ENCODE peak calls at places on chromosomes 6 and 20, in five cellular contexts. M, S, W, R and N are unnamed samples.

GRCh38 chr6:43665376-43665775 is 20.5 kb downstream of the RSPH9 start:
- DNase-seq in M (no peak), S (no peak), W (no peak), R (no peak), N (no peak)

GRCh38 chr6:33206864-33207568 is 1.3 kb upstream of the RING1 start:
- DNase-seq in M (no peak), S (no peak), W (no peak), R (no peak), N (no peak)

GRCh38 chr6:69624944-69625343 is 171.9 kb downstream of the LMBRD1 start:
- DNase-seq in M (no peak), S (no peak), W (no peak), R (no peak), N (no peak)

GRCh38 chr20:20267685-20268429 is 100.0 kb upstream of the INSM1 start:
- DNase-seq in M (no peak), S (no peak), W (no peak), R (no peak), N (peak)

GRCh38 chr6:154920502-154921200 is 74.5 kb upstream of the TIAM2 start:
- DNase-seq in M (no peak), S (no peak), W (no peak), R (no peak), N (no peak)

GRCh38 chr6:68279793-68280557 is 355.1 kb upstream of the ADGRB3 start:
- DNase-seq in M (no peak), S (no peak), W (no peak), R (no peak), N (no peak)

GRCh38 chr20:24531202-24531601 is 61.8 kb downstream of the SYNDIG1 start:
- DNase-seq in M (no peak), S (no peak), W (no peak), R (no peak), N (no peak)

GRCh38 chr6:9308284-9308683 is 872.9 kb upstream of the SLC35B3 start:
- DNase-seq in M (no peak), S (no peak), W (no peak), R (no peak), N (no peak)

GRCh38 chr6:125511809-125512341 is 210.1 kb upstream of the HDDC2 start:
- DNase-seq in M (peak), S (no peak), W (no peak), R (no peak), N (no peak)

GRCh38 chr6:131597448-131597847 is 24.4 kb downstream of the ARG1 start:
- DNase-seq in M (peak), S (no peak), W (no peak), R (no peak), N (no peak)

GRCh38 chr6:33818293-33818692 is 14.5 kb upstream of the MLN start:
- DNase-seq in M (no peak), S (no peak), W (no peak), R (no peak), N (no peak)

GRCh38 chr6:142902636-142903053 is 42.3 kb downstream of the HIVEP2 start:
- DNase-seq in M (peak), S (peak), W (no peak), R (no peak), N (no peak)

GRCh38 chr20:50721881-50722281 is 9.5 kb upstream of the PARD6B start:
- DNase-seq in M (no peak), S (no peak), W (no peak), R (no peak), N (no peak)

GRCh38 chr6:170080828-170081368 is 210.0 kb downstream of the DLL1 start:
- DNase-seq in M (no peak), S (no peak), W (peak), R (no peak), N (no peak)

GRCh38 chr6:26021350-26022165 is 59.0 kb downstream of the TRIM38 start:
- DNase-seq in M (peak), S (peak), W (peak), R (peak), N (peak)

GRCh38 chr6:151681426-151682059 is 125.9 kb upstream of the ESR1 start:
- DNase-seq in M (peak), S (no peak), W (no peak), R (no peak), N (no peak)

GRCh38 chr20:6104493-6105188 is 18.2 kb downstream of the FERMT1 start:
- DNase-seq in M (no peak), S (no peak), W (no peak), R (no peak), N (no peak)

GRCh38 chr6:169234634-169235033 is 19.0 kb downstream of the THBS2 start:
- DNase-seq in M (no peak), S (no peak), W (no peak), R (no peak), N (no peak)

GRCh38 chr6:55636406-55637102 is 57.6 kb upstream of the HMGCLL1 start:
- DNase-seq in M (no peak), S (no peak), W (no peak), R (no peak), N (no peak)

GRCh38 chr6:39296745-39297640 is 17.2 kb downstream of the KCNK17 start:
- DNase-seq in M (no peak), S (no peak), W (no peak), R (no peak), N (no peak)

DNA sequence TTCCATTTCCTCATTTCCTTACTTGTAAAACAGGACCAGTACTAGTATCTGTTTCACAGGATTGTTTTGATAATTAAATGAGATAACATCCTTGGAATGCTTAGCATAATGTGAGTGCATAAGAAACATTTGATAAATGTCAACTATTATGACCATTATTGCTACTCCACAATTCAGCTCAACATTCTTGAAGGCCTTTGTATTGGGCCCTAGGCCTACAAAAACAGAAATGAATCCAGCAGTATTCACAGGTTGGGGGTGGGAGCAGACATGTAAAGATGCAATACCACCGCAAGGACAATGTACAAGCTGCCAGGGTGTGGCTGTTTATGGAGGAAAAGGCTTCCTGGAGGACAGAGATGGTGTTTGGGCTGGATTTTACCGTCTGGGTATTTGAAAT is 57.2 kb upstream of the EPB41L1 start:
- DNase-seq in M (no peak), S (no peak), W (no peak), R (no peak), N (no peak)
- TF ChIP-seq ATF3 in M (no peak), S (no peak), W (no peak), R (no peak), N (no peak)

GRCh38 chr6:108687921-108688320 is 127.2 kb downstream of the FOXO3 start:
- DNase-seq in M (no peak), S (no peak), W (no peak), R (no peak), N (no peak)

GRCh38 chr6:108686896-108687295 is 126.2 kb downstream of the FOXO3 start:
- DNase-seq in M (no peak), S (no peak), W (no peak), R (no peak), N (no peak)

GRCh38 chr6:108690326-108691000 is 129.7 kb downstream of the FOXO3 start:
- DNase-seq in M (no peak), S (no peak), W (no peak), R (no peak), N (no peak)

GRCh38 chr6:108685970-108686369 is 125.3 kb downstream of the FOXO3 start:
- DNase-seq in M (no peak), S (no peak), W (no peak), R (no peak), N (no peak)

DNA sequence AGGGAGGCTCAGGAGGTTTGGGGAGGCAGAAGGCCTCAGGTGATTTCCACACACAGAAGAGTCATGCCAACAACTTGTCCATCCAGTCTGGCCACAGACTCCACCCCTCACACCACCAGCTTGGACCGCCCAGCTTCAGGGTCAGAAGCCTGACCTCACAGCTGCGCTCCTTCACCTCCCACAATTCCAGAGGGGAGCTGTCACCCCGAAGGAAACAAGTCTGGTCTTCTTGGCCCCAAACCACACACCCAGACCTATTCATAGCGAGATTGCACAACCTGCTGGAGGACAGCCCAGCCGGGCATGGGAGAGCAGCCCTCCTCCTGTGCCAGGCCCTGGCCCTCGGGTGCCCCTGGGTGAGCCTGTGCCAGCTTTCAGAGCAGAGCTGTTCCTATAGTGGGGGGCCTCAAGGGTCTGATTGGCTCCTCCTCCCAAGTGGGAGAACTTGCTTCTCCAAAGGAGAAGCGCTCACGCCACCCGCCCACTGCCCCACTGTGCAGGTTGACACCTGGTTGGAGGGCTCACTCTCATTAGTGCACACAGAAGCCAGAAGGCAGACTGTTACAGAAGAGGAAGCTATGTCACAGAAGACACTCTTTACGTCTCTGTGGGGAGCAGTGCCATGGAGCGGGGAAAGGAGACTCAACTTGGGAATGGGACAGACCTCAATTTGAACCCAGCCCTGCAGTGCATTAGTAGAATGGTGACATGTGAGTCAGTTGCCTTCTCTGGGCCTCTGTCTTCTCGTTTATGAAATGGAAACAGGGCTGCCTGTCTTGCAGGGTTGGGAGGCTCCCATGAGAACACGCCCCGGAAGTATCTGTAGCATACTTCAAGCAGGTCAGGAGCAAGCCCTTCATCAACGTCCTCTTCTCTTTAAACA is 128.8 kb downstream of the FOXO3 start:
- DNase-seq in M (no peak), S (no peak), W (no peak), R (peak), N (no peak)
- TF ChIP-seq USF2 in M (no peak), S (no peak), W (no peak), R (no peak), N (no peak)

DNA sequence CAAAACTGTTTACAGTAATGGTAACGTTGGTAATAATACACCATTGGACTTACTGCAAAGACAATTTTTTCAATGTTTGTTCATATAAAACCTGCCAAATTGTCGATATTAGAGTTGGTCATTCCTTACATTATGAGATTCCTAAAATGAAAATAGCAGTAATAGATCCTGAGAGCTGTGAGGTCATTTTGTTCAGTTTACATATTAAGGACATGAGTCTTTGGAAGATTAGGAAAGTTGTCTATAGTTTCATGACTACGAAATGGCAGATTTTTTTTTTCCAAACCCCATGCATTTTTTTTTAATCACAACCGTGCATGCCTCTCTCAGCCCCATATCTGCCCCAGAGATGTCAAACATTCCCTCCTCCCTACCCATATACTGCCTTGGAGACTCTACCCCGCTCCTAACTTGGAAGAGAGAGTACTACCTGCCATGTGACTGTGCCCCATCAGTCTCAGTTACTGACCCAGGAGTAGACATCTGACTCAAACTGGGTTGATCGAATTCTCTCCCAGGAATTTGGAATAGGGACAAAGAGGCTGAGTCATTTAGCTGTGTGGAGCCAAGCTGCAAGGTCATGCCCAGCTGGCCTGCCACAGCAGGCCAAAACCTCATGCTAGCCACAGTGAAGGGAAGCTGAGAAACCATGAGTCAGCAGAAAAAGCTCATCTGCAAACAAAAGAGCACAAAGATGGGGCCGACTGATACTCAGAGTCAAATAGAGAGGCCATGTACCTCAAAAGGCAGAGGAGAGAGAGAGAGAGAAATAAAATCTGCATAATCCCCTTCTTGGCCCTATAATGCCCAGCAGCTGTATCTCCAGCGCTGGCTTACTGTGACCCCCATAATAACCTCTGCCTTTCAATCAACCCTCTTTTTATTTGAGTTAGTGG is 21.0 kb upstream of the AKIRIN2 start:
- DNase-seq in M (peak), S (peak), W (no peak), R (peak), N (peak)
- TF ChIP-seq ATF3 in M (peak), S (no peak), W (no peak), R (peak), N (no peak)

DNA sequence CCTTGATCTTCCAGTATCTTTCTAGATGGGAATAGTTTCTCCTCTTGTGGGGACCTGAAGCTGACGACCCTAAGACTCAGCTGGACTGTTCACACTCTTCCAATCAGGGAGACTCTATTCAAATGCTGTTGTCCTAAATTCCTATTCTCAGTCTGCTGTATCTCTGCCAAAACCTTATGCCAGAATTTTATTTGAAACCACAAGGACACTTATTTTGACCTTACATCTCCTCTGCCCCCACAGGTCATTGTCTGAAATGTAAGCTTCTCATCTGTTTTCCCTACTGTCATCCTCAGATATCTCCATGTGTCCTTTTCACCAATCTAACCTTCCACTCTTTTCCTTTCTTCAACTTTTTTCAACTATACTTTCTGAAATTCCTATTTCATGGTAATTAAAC is 289.5 kb upstream of the SGK1 start:
- DNase-seq in M (no peak), S (no peak), W (no peak), R (no peak), N (no peak)
- TF ChIP-seq USF2 in M (no peak), S (no peak), W (no peak), R (no peak), N (no peak)